ENCODE peak calls at places on chromosomes 6 and 20, in eight cellular contexts. J, O, R, C, K, V, W and M are unnamed samples. For H3K36me3, the result is how much of the 10 kb centered on the place peaks cover.

GRCh38 chr6:25987845-25988244 is 25.2 kb downstream of the TRIM38 start:
- DNase-seq in K (no peak), J (no peak), V (no peak), R (no peak), C (no peak), O (no peak), W (no peak), M (no peak)

GRCh38 chr20:50844430-50845100 is 49.7 kb downstream of the BCAS4 start:
- DNase-seq in J (no peak), R (no peak), C (no peak), V (no peak), W (peak), K (no peak), O (no peak), M (peak)

GRCh38 chr6:170278743-170279094 is 12.2 kb downstream of the DLL1 start:
- DNase-seq in V (no peak), W (no peak), C (no peak), J (no peak), O (no peak), K (no peak), R (no peak), M (no peak)

GRCh38 chr6:157273756-157274088 is 49.6 kb downstream of the TMEM242 start:
- DNase-seq in K (peak), R (peak), C (peak), W (no peak), O (no peak), V (peak), J (no peak), M (peak)

GRCh38 chr6:146433881-146434741 is 109.5 kb upstream of the RAB32 start:
- DNase-seq in K (no peak), C (no peak), V (no peak), O (no peak), W (no peak), R (peak), J (no peak), M (peak)

GRCh38 chr20:24842591-24843442 is 106.3 kb upstream of the CST7 start:
- DNase-seq in V (no peak), K (no peak), R (peak), J (no peak), W (no peak), C (no peak), O (no peak), M (no peak)

GRCh38 chr6:41457303-41457670 is 88.9 kb upstream of the FOXP4 start:
- DNase-seq in K (no peak), J (no peak), R (no peak), O (no peak), V (no peak), C (no peak), W (no peak), M (no peak)

GRCh38 chr6:140921366-140922226 is 1211.1 kb upstream of the GJE1 start:
- DNase-seq in W (no peak), C (peak), R (peak), J (peak), K (no peak), O (peak), V (no peak), M (peak)

GRCh38 chr6:138736640-138737039 is 36.9 kb upstream of the CCDC28A start:
- DNase-seq in J (no peak), W (no peak), O (no peak), R (no peak), V (no peak), C (no peak), K (no peak), M (no peak)

GRCh38 chr6:158629376-158630221 is 14.9 kb downstream of the DYNLT1 start:
- DNase-seq in O (no peak), R (no peak), J (no peak), K (peak), W (peak), C (peak), V (no peak), M (no peak)

GRCh38 chr20:49479785-49480184 is 2.7 kb downstream of the KCNB1 start:
- DNase-seq in R (no peak), V (no peak), J (no peak), O (no peak), K (no peak), W (no peak), C (peak), M (no peak)

GRCh38 chr6:109896333-109896732 is 81.8 kb upstream of the GPR6 start:
- DNase-seq in R (no peak), C (no peak), V (no peak), O (no peak), J (no peak), W (no peak), K (no peak), M (no peak)

GRCh38 chr6:45577836-45578504 is 200.2 kb upstream of the SUPT3H start:
- DNase-seq in C (no peak), J (no peak), O (peak), K (no peak), R (no peak), W (no peak), V (no peak), M (no peak)

GRCh38 chr20:40945754-40946451 is 82.7 kb upstream of the TOP1 start:
- DNase-seq in O (no peak), W (no peak), C (peak), R (peak), K (peak), J (no peak), V (peak), M (peak)

GRCh38 chr6:125587624-125588023 is 161.8 kb upstream of the HEY2 start:
- DNase-seq in J (no peak), V (no peak), K (no peak), C (no peak), O (no peak), R (no peak), W (no peak), M (no peak)

GRCh38 chr6:113879186-113880096 is 22.3 kb downstream of the MARCKS start:
- DNase-seq in V (peak), J (no peak), C (peak), W (no peak), K (peak), O (no peak), R (peak), M (peak)

GRCh38 chr6:36888115-36888643 is 2.4 kb downstream of the C6orf89 start:
- DNase-seq in K (no peak), V (no peak), W (no peak), J (no peak), O (no peak), R (no peak), C (no peak), M (no peak)

GRCh38 chr6:69817358-69817757 is 20.5 kb upstream of the LMBRD1 start:
- DNase-seq in W (no peak), K (no peak), R (no peak), J (no peak), V (no peak), O (no peak), C (no peak), M (no peak)

GRCh38 chr6:69819138-69819537 is 22.3 kb upstream of the LMBRD1 start:
- DNase-seq in V (no peak), O (no peak), J (no peak), K (no peak), C (no peak), R (no peak), W (no peak), M (no peak)

GRCh38 chr6:69818223-69818930 is 21.6 kb upstream of the LMBRD1 start:
- DNase-seq in C (no peak), W (no peak), K (no peak), V (no peak), O (no peak), R (no peak), J (no peak), M (no peak)

GRCh38 chr6:69816017-69816416 is 19.2 kb upstream of the LMBRD1 start:
- DNase-seq in W (no peak), K (no peak), V (no peak), C (no peak), R (no peak), O (no peak), J (no peak), M (no peak)

GRCh38 chr6:69816569-69816968 is 19.8 kb upstream of the LMBRD1 start:
- DNase-seq in C (no peak), W (no peak), R (peak), J (no peak), O (no peak), V (no peak), K (no peak), M (no peak)
- H3K4me3 ChIP-seq in C (no peak), W (no peak), R (no peak), J (no peak), O (no peak), V (no peak), K (no peak), M (no peak)

DNA sequence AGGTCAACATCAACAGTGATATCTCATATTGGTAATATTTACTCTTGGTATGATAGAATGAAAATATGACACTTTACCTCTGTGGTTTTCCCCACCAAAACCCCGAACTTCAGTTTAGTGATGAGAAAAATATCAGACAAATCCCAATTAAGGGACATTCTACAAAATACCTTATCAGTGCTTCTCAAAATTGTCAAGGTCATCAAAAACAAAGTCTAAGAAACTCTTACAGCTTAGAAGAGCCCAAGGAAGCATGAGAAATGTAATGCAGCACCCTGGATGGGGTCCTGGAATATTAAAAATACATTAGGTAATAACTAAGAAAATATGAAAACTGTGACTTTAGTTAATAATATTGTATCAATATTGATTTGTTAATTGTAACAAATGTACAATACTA is 148.3 kb upstream of the TFAP2D start:
- DNase-seq in C (no peak), K (no peak), R (no peak), O (no peak), J (no peak), W (no peak), V (no peak), M (no peak)
- TF ChIP-seq CTCF in C (no peak), K (no peak), R (no peak), O (no peak), J (no peak), W (no peak), V (no peak), M (no peak)

GRCh38 chr6:7411328-7411727 is 21.7 kb downstream of the RIOK1 start:
- DNase-seq in C (no peak), V (no peak), K (no peak), J (no peak), R (no peak), W (no peak), O (no peak), M (no peak)

GRCh38 chr6:7413151-7413823 is 23.7 kb downstream of the RIOK1 start:
- DNase-seq in V (no peak), J (no peak), C (no peak), O (no peak), W (no peak), R (no peak), K (no peak), M (no peak)

GRCh38 chr6:7406743-7407142 is 17.1 kb downstream of the RIOK1 start:
- DNase-seq in V (no peak), C (no peak), R (no peak), O (no peak), J (no peak), W (no peak), K (no peak), M (no peak)

GRCh38 chr6:7410801-7411200 is 21.2 kb downstream of the RIOK1 start:
- DNase-seq in R (no peak), J (no peak), V (no peak), C (no peak), W (no peak), O (no peak), K (no peak), M (no peak)

DNA sequence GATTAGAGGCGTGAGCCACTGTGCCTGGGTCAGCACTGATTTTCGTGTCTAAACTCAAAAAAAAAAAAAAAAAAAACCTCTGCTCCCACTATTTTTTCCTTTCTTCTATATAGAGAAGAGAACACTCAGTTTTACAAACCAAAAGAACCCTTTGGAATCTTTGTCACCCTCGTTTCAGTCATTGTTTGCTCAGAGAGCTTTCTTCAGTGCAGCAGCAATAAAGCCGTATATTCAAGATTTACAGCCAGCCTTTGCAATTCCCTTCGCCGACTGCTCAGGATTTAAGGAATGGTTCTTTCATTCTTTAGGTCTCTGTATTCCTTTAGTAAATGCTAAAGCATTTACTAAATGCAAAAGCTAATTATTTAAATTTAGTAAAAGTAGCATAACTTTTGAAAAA is 20.1 kb downstream of the RIOK1 start:
- DNase-seq in R (peak), W (no peak), O (no peak), K (no peak), J (no peak), C (no peak), V (no peak), M (no peak)
- H3K36me3 ChIP-seq in R (under half), W (half or more), O (under half), K (under half), J (under half), C (half or more), V (under half), M (under half)

DNA sequence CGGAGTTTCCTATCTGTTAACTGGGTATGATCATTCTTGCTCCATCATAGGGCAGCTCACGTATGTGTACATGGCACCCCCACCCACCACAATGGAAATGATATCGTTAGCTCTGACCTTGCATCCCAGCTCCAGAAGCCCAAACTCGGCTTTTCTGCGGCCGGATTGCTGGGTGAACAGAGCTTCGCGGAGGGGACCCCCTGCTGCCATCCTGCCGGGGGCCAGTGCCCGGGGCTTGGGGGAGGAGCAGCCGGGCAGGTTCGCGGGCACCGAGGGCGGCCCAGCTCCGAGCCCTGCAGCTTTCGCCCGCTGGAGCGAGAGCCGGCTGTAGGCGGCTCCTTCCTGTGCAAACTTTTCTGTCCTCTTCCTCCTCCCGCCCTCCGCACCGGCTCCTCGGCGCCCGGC is 24.9 kb upstream of the FUCA2 start:
- DNase-seq in R (peak), O (no peak), C (peak), W (no peak), K (peak), J (no peak), V (no peak), M (no peak)
- H3K4me3 ChIP-seq in R (peak), O (peak), C (peak), W (peak), K (peak), J (peak), V (peak), M (peak)

GRCh38 chr20:15252289-15252688 is 914.9 kb upstream of the FLRT3 start:
- DNase-seq in O (no peak), W (no peak), K (no peak), J (no peak), V (no peak), C (peak), R (no peak), M (no peak)

GRCh38 chr20:15257471-15257870 is 920.1 kb upstream of the FLRT3 start:
- DNase-seq in W (no peak), R (no peak), K (no peak), V (no peak), O (no peak), J (no peak), C (no peak), M (peak)

GRCh38 chr20:15248618-15249395 is 911.4 kb upstream of the FLRT3 start:
- DNase-seq in V (no peak), R (no peak), J (no peak), C (no peak), W (no peak), K (no peak), O (no peak), M (no peak)

GRCh38 chr20:15257071-15257470 is 919.7 kb upstream of the FLRT3 start:
- DNase-seq in R (no peak), C (no peak), K (no peak), O (no peak), W (no peak), V (no peak), J (no peak), M (peak)

GRCh38 chr20:15253431-15253830 is 916.0 kb upstream of the FLRT3 start:
- DNase-seq in V (no peak), K (no peak), R (no peak), O (no peak), J (no peak), W (no peak), C (no peak), M (no peak)
- TF ChIP-seq CTCF in V (no peak), K (no peak), R (no peak), O (no peak), J (no peak), W (no peak), C (no peak), M (no peak)